ENCODE peak calls at places on chromosomes 6 and 20, in eight cellular contexts. A is mesenchymal stem cell, N is HepG2, S is K562, Q is body of pancreas, B is adipocyte, W is heart right ventricle, C is pancreas. Y is an unnamed sample.
A peak's percentile ranks its signal among the peaks of the same experiment; 100 is the strongest.

GRCh38 chr20:6636209-6637159 is 131.0 kb upstream of the BMP2 start:
- DNase-seq in A (peak; percentile 82), N (peak; percentile 63), S (no peak), Q (peak; percentile 74), B (peak; percentile 62), W (peak; percentile 45), C (peak; percentile 53), Y (no peak)

GRCh38 chr20:21361266-21361665 is 36.1 kb downstream of the NKX2-4 start:
- DNase-seq in A (peak; percentile 75), N (no peak), S (no peak), Q (no peak), B (peak; percentile 50), W (no peak), C (no peak), Y (no peak)

GRCh38 chr6:169800668-169801395 is 49.4 kb downstream of the ERMARD start:
- DNase-seq in A (peak; percentile 72), N (peak; percentile 91), S (no peak), Q (peak; percentile 72), B (peak; percentile 49), W (no peak), C (peak; percentile 65), Y (no peak)

GRCh38 chr6:98944598-98945011 is 3.1 kb downstream of the FBXL4 start:
- DNase-seq in A (peak; percentile 63), N (peak; percentile 90), S (peak; percentile 9), Q (no peak), B (peak; percentile 37), W (no peak), C (no peak), Y (no peak)

GRCh38 chr20:31853481-31853880 is 8.1 kb upstream of the FOXS1 start:
- DNase-seq in A (no peak), N (no peak), S (no peak), Q (no peak), B (no peak), W (no peak), C (no peak), Y (no peak)

GRCh38 chr6:41049548-41049947 is 3.5 kb upstream of the APOBEC2 start:
- DNase-seq in A (no peak), N (no peak), S (no peak), Q (no peak), B (peak; percentile 16), W (no peak), C (no peak), Y (no peak)

GRCh38 chr20:59042151-59042795 is at the start of gene PRELID3B:
- DNase-seq in A (peak; percentile 27), N (peak; percentile 30), S (peak; percentile 63), Q (peak; percentile 25), B (peak; percentile 55), W (peak; percentile 24), C (peak; percentile 48), Y (no peak)

GRCh38 chr6:45422541-45423110 is 44.9 kb upstream of the SUPT3H start:
- DNase-seq in A (peak; percentile 74), N (no peak), S (peak; percentile 28), Q (peak; percentile 31), B (peak; percentile 63), W (peak; percentile 26), C (peak; percentile 19), Y (no peak)

GRCh38 chr6:168525926-168526630 is 85.1 kb downstream of the SMOC2 start:
- DNase-seq in A (no peak), N (no peak), S (no peak), Q (peak; percentile 89), B (no peak), W (no peak), C (peak; percentile 79), Y (no peak)

GRCh38 chr6:89984926-89985743 is 90.9 kb downstream of the GJA10 start:
- DNase-seq in A (peak; percentile 56), N (no peak), S (peak; percentile 40), Q (peak; percentile 33), B (no peak), W (peak; percentile 93), C (no peak), Y (peak; percentile 63)

GRCh38 chr20:48384147-48384818 is 443.5 kb downstream of the PREX1 start:
- DNase-seq in A (no peak), N (no peak), S (peak; percentile 78), Q (no peak), B (no peak), W (no peak), C (no peak), Y (no peak)

GRCh38 chr6:113539202-113539601 is 317.9 kb upstream of the MARCKS start:
- DNase-seq in A (peak; percentile 27), N (no peak), S (no peak), Q (no peak), B (peak; percentile 54), W (no peak), C (no peak), Y (no peak)

GRCh38 chr20:48722002-48722731 is 105.6 kb downstream of the PREX1 start:
- DNase-seq in A (peak; percentile 46), N (no peak), S (no peak), Q (peak; percentile 62), B (peak; percentile 43), W (no peak), C (no peak), Y (peak; percentile 60)

GRCh38 chr6:16684896-16685554 is 76.2 kb downstream of the ATXN1 start:
- DNase-seq in A (peak; percentile 65), N (no peak), S (no peak), Q (no peak), B (peak; percentile 65), W (no peak), C (no peak), Y (no peak)

GRCh38 chr6:166766769-166767168 is 139.7 kb upstream of the RPS6KA2 start:
- DNase-seq in A (no peak), N (no peak), S (no peak), Q (no peak), B (no peak), W (no peak), C (no peak), Y (no peak)

GRCh38 chr6:39389372-39389767 is 66.9 kb upstream of the KCNK16 start:
- DNase-seq in A (peak; percentile 46), N (no peak), S (no peak), Q (no peak), B (no peak), W (no peak), C (no peak), Y (no peak)

GRCh38 chr6:168347053-168347452 is 27.5 kb upstream of the DACT2 start:
- DNase-seq in A (no peak), N (no peak), S (no peak), Q (no peak), B (no peak), W (no peak), C (no peak), Y (no peak)

GRCh38 chr6:132153221-132153896 is 202.2 kb upstream of the CCN2 start:
- DNase-seq in A (peak; percentile 87), N (no peak), S (no peak), Q (no peak), B (peak; percentile 91), W (no peak), C (no peak), Y (no peak)

GRCh38 chr6:135385299-135385698 is 112.2 kb downstream of the AHI1 start:
- DNase-seq in A (no peak), N (no peak), S (no peak), Q (no peak), B (no peak), W (no peak), C (no peak), Y (no peak)
- H3K4me3 ChIP-seq in A (no peak overlapping the region), N (no peak overlapping the region), S (no peak overlapping the region), Q (no peak overlapping the region), B (no peak overlapping the region), W (no peak overlapping the region), C (no peak overlapping the region), Y (no peak overlapping the region)

GRCh38 chr6:54093306-54093705 is 17.9 kb upstream of the MLIP start:
- DNase-seq in A (no peak), N (no peak), S (no peak), Q (no peak), B (no peak), W (no peak), C (no peak), Y (no peak)

GRCh38 chr6:54094837-54095236 is 16.4 kb upstream of the MLIP start:
- DNase-seq in A (peak; percentile 36), N (no peak), S (no peak), Q (no peak), B (no peak), W (no peak), C (no peak), Y (no peak)

GRCh38 chr6:54097753-54098152 is 13.5 kb upstream of the MLIP start:
- DNase-seq in A (no peak), N (peak; percentile 85), S (no peak), Q (no peak), B (no peak), W (no peak), C (no peak), Y (no peak)

GRCh38 chr6:54096811-54097210 is 14.4 kb upstream of the MLIP start:
- DNase-seq in A (no peak), N (no peak), S (no peak), Q (no peak), B (no peak), W (no peak), C (no peak), Y (no peak)

DNA sequence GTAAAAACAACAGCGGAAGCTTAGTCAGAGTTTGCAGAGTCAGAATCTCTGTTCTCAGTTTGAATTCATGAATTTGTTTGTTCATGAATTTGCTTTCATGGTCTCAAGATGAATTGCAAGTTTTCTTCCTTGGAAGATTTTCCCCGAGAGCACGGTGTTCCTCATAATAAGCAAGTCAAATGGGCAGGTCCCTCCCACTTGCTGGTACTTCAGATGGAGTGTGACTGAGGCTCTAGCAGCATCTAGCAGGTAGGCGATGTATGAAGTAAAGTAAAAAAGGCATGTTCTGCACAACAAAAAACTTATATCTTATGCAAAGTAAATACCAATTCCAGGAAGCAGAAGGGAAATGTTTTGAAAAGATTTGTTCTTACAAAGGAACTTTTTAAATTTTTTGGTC is 15.5 kb upstream of the MLIP start:
- DNase-seq in A (no peak), N (no peak), S (no peak), Q (no peak), B (no peak), W (no peak), C (no peak), Y (no peak)
- H3K4me1 ChIP-seq in A (no peaks in the 10 kb centered on the region), N (peaks cover 18% of the 10 kb centered on the region), S (no peaks in the 10 kb centered on the region), Q (no peaks in the 10 kb centered on the region), B (no peaks in the 10 kb centered on the region), W (peaks cover 8% of the 10 kb centered on the region), C (no peaks in the 10 kb centered on the region), Y (no peaks in the 10 kb centered on the region)

DNA sequence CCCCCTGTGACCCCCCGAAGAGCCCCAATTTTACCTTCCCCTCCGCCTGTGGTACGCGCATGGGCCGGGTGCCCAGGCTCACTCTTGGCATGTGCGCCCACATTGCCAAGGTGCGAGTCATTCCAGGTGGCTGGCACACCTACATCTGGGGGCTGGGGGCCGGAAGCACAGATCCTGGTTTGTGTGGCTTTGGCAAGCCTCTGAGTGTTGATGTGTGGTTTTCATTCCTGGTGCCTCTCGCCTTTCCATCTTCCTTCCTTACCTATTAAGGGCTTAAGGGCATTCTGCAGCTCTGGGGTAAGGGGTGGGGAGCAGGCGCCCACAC is 380 bp upstream of the RNF39 start:
- DNase-seq in A (no peak), N (no peak), S (no peak), Q (peak; percentile 66), B (no peak), W (no peak), C (peak; percentile 82), Y (no peak)
- H3K4me3 ChIP-seq in A (no peak overlapping the region), N (no peak overlapping the region), S (no peak overlapping the region), Q (no peak overlapping the region), B (no peak overlapping the region), W (no peak overlapping the region), C (peak overlapping the region; percentile 26), Y (no peak overlapping the region)

DNA sequence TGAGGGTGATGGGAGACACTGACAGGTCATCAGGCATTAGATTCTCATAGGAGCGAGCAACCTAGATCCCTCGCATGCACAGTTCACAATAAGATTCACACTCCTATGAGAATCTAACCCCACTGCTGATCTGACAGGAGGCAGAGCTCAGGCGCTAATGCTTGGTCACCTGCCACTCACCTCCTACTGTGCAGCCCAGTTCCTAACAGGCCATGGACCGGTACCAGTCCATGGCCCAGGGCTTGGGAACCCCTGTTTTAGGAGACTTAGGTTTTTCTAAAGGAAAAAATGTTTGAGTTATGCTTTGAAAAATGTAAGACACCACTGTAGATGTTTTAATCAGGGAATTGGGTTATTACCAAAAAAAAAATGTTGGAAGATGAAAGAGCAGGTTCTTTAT is 6.7 kb downstream of the HLA-E start:
- DNase-seq in A (no peak), N (no peak), S (no peak), Q (no peak), B (no peak), W (no peak), C (no peak), Y (no peak)
- H3K4me1 ChIP-seq in A (peaks cover 9% of the 10 kb centered on the region), N (peaks cover 15% of the 10 kb centered on the region), S (peaks cover 29% of the 10 kb centered on the region), Q (peaks cover 6% of the 10 kb centered on the region), B (peaks cover 24% of the 10 kb centered on the region), W (peaks cover 16% of the 10 kb centered on the region), C (no peaks in the 10 kb centered on the region), Y (no peaks in the 10 kb centered on the region)